ENCODE peak calls at places on chromosomes 7 and 10, in five cellular contexts. Z is foreskin fibroblast, W is uterus, O is cardiac fibroblast, G is LNCaP clone FGC. J is an unnamed sample.

GRCh38 chr7:140696679-140697446 is at the start of gene NDUFB2:
- DNase-seq in Z (peak), W (no peak), O (peak), G (peak), J (peak)

GRCh38 chr10:13188593-13188992 is 27.2 kb downstream of the MCM10 start:
- DNase-seq in Z (no peak), W (no peak), O (no peak), G (no peak), J (no peak)

GRCh38 chr10:24718031-24718855 is 5.4 kb downstream of the ARHGAP21 start:
- DNase-seq in Z (peak), W (no peak), O (peak), G (no peak), J (no peak)

GRCh38 chr7:128091106-128091505 is 59.9 kb upstream of the LRRC4 start:
- DNase-seq in Z (no peak), W (no peak), O (peak), G (no peak), J (no peak)

GRCh38 chr7:137606061-137606674 is 240.6 kb downstream of the DGKI start:
- DNase-seq in Z (no peak), W (no peak), O (peak), G (peak), J (no peak)

GRCh38 chr7:112073530-112073929 is 132.7 kb downstream of the DOCK4 start:
- DNase-seq in Z (no peak), W (no peak), O (no peak), G (no peak), J (no peak)

GRCh38 chr10:85919358-85920022 is 447.1 kb downstream of the GRID1 start:
- DNase-seq in Z (no peak), W (peak), O (no peak), G (no peak), J (peak)

GRCh38 chr10:26378763-26379361 is 59.3 kb upstream of the APBB1IP start:
- DNase-seq in Z (no peak), W (no peak), O (no peak), G (no peak), J (no peak)

GRCh38 chr7:42161723-42162122 is 75.3 kb downstream of the GLI3 start:
- DNase-seq in Z (peak), W (no peak), O (peak), G (no peak), J (no peak)

GRCh38 chr10:102868976-102869289 is 337 bp upstream of the AS3MT start:
- DNase-seq in Z (no peak), W (no peak), O (peak), G (no peak), J (no peak)

GRCh38 chr7:101696-102376 is 90.5 kb upstream of the FAM20C start:
- DNase-seq in Z (peak), W (no peak), O (peak), G (no peak), J (no peak)

GRCh38 chr10:117741524-117741923 is 199.0 kb downstream of the EMX2 start:
- DNase-seq in Z (no peak), W (no peak), O (no peak), G (no peak), J (no peak)
- TF ChIP-seq CTCF in Z (no peak), W (no peak), O (peak), G (peak), J (no peak)

DNA sequence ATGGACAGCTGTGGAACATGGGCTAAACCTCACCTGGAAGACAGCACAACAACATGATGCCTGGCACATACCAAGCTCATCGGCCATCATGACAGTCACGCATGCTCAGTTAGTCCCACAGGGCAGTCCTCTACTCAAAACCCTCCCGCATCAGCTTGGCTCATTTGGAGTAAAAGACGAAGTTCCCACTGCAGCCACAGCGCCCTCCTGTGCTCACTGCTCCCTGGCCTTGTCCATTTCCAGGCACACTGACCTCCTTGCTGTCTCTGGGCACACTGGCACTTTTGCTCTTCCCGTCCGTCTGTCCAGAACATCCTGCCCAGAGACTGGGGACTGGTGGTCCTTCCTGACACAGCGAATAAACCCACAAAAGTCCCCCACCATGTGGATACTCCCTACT is 66.2 kb downstream of the LARP4B start:
- DNase-seq in Z (no peak), W (no peak), O (no peak), G (no peak), J (no peak)
- TF ChIP-seq CTCF in Z (no peak), W (no peak), O (peak), G (no peak), J (no peak)

DNA sequence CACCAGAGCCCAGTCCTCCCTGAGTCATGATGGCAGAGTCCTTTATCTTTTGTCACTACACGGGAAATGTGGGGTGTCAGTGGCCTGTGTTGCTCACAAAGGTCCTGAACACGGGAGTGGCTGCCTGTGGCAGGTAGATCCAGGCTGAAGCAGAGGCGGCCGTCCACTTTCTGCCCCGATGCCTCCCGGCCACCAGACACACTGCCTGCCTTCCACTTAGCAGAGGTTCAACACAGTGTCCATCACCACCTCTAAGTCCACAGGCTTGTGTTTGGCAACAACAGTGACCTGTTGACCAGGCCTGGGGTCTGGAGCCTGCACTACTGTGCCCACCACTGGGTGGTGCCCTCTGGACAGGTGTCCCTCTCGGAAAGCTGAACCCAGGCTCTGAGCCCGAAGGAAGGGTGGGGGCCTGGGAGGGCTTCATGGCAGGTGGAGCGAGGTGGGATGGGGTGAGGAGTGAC is 49.9 kb upstream of the CAMK2B start:
- DNase-seq in Z (no peak), W (no peak), O (no peak), G (no peak), J (no peak)
- TF ChIP-seq CTCF in Z (no peak), W (no peak), O (peak), G (peak), J (no peak)

DNA sequence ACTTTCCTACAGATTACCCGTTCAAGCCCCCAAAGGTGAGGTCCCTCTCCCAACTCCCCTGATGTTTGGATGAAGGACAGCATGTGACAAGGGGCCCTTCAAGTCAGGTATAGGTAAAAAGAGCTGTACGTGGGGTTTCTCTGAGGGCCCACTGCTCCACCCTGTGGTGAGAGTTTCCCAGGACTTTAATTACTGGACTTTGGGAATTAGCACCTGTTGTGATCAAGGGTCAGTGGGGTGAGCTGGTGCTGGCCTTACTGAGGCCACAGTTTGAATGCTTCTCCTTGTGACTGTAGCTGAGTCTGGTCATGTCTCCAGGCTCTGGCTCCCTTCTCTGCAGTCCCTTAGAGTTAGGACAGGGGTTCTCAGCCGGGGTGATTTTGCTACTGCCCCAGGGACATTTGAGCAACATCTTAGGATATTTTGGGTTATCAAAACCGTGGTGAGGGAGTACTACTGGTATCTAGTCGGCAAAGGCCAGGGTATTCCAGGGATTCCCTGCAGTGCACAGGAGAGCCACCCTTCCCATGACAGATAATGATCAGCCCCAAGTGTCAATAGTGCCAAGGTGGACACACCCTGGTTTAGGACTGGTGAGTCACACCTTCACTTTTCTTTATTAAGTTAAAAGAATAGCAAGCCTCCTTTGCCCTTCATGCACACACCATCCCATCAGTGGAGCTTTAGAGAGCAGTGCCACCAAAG is 16.9 kb downstream of the UBE2D4 start:
- DNase-seq in Z (no peak), W (no peak), O (no peak), G (no peak), J (no peak)
- TF ChIP-seq CTCF in Z (no peak), W (no peak), O (no peak), G (no peak), J (no peak)